ENCODE peak calls at places on chromosome 6, in five cellular contexts. A is A549, Y is HepG2, E is GM12878, Q is K562. H is an unnamed sample.

GRCh38 chr6:139027620-139028182 is 844 bp upstream of the ABRACL start:
- DNase-seq in A (no peak), Y (no peak), E (peak; percentile 36), Q (no peak), H (peak; percentile 82)

GRCh38 chr6:116210316-116210715 is 43.6 kb downstream of the TSPYL4 start:
- DNase-seq in A (no peak), Y (no peak), E (no peak), Q (no peak), H (no peak)

GRCh38 chr6:106077881-106078280 is 8.3 kb upstream of the PRDM1 start:
- DNase-seq in A (no peak), Y (no peak), E (no peak), Q (no peak), H (no peak)

GRCh38 chr6:53896237-53896636 is 101.4 kb downstream of the LRRC1 start:
- DNase-seq in A (no peak), Y (peak; percentile 35), E (no peak), Q (no peak), H (peak; percentile 24)

GRCh38 chr6:6960571-6961251 is 147.1 kb upstream of the RREB1 start:
- DNase-seq in A (no peak), Y (no peak), E (no peak), Q (no peak), H (no peak)

GRCh38 chr6:28711325-28711724 is 185.6 kb downstream of the GPX5 start:
- DNase-seq in A (no peak), Y (no peak), E (no peak), Q (no peak), H (no peak)

GRCh38 chr6:23003671-23004598 is 434.6 kb downstream of the HDGFL1 start:
- DNase-seq in A (no peak), Y (no peak), E (no peak), Q (no peak), H (no peak)

GRCh38 chr6:1917628-1918371 is 308.1 kb downstream of the FOXC1 start:
- DNase-seq in A (peak; percentile 15), Y (peak; percentile 44), E (no peak), Q (no peak), H (no peak)

GRCh38 chr6:28333599-28334018 is 2.3 kb downstream of the ZSCAN31 start:
- DNase-seq in A (no peak), Y (no peak), E (no peak), Q (no peak), H (no peak)

GRCh38 chr6:14968056-14968643 is 277.7 kb upstream of the JARID2 start:
- DNase-seq in A (no peak), Y (no peak), E (no peak), Q (no peak), H (no peak)

GRCh38 chr6:110708295-110708965 is 106.8 kb downstream of the CDK19 start:
- DNase-seq in A (no peak), Y (no peak), E (no peak), Q (no peak), H (peak; percentile 45)

GRCh38 chr6:56798163-56798562 is 155.5 kb upstream of the DST start:
- DNase-seq in A (no peak), Y (no peak), E (no peak), Q (no peak), H (no peak)

GRCh38 chr6:43235841-43236240 is 6.6 kb upstream of the DNPH1 start:
- DNase-seq in A (no peak), Y (no peak), E (no peak), Q (no peak), H (no peak)

GRCh38 chr6:152313542-152314482 is 323.4 kb downstream of the SYNE1 start:
- DNase-seq in A (no peak), Y (peak; percentile 89), E (no peak), Q (no peak), H (peak; percentile 12)

GRCh38 chr6:88368071-88368787 is 202.1 kb upstream of the CNR1 start:
- DNase-seq in A (no peak), Y (no peak), E (no peak), Q (no peak), H (no peak)

GRCh38 chr6:128807577-128807976 is 75.4 kb upstream of the LAMA2 start:
- DNase-seq in A (no peak), Y (peak; percentile 16), E (no peak), Q (no peak), H (peak; percentile 61)

GRCh38 chr6:38907264-38907663 is 141.3 kb upstream of the GLP1R start:
- DNase-seq in A (no peak), Y (peak; percentile 12), E (no peak), Q (no peak), H (no peak)

DNA sequence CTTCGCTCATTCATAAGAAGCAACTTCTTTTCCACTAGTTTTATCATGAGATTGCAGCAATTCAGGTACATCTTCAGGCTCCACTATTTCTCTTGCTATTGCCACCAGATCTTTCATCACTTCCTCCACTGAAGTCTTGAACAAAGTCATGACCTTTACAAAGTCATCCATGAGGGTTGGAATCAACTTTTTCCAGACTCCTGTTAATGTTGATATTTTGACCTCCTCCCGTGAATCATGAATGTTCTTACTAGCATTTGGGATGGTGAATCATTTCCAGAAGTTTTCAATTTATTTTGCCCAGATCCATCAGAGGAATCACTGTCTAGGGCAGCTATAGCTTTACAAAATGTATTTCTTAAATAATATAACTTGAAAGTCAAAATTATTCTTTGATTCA is 1.5 kb downstream of the CENPQ start:
- DNase-seq in A (no peak), Y (no peak), E (no peak), Q (no peak), H (no peak)
- TF ChIP-seq JUNB in A (no peak), Y (no peak), E (no peak), Q (no peak), H (no peak)

GRCh38 chr6:107495196-107495643 is 5.3 kb downstream of the SOBP start:
- DNase-seq in A (no peak), Y (no peak), E (no peak), Q (no peak), H (no peak)

GRCh38 chr6:107493158-107494057 is 3.5 kb downstream of the SOBP start:
- DNase-seq in A (no peak), Y (peak; percentile 98), E (no peak), Q (no peak), H (peak; percentile 59)

GRCh38 chr6:107491791-107492674 is 2.1 kb downstream of the SOBP start:
- DNase-seq in A (no peak), Y (peak; percentile 24), E (no peak), Q (no peak), H (no peak)

GRCh38 chr6:107496041-107496440 is 6.1 kb downstream of the SOBP start:
- DNase-seq in A (no peak), Y (no peak), E (no peak), Q (no peak), H (no peak)

DNA sequence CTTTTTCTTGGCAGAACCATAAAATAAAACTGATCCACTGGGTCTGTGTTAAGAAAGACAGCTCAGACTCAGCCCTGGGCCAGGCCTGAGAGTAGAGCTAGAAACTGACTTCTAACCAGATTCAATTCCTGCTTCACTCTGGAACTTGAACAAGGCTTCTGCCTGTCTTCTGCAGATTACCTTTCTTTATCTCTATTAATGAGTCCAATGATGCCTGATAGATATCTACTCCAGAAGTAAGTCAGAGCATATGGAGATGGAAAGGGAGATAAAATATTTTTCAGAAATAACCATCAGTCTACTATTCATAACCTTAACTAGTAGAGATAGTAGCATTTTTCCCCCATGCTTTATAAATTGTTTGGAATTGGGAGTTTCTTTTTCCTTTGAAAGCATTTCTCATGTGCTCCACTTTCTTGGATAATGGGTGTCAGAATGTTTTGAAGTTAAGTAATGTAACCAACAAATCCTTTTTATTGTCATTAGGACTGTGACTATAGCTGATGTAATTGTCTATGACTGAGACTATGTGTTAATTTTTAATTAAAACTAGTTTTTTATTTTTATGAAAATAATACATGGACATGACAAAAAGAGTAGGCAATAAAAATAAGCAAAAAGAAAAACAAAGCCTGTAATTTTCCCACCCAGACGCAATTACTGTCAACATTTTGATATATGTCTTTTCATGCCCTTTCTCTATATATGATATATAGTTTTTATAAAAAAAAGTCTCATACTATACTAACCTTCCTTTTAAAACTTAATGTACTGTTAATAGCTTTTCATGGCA is 7.2 kb downstream of the SOBP start:
- DNase-seq in A (no peak), Y (no peak), E (no peak), Q (no peak), H (no peak)
- H3K4me2 ChIP-seq in A (no peak overlapping the region), Y (no peak overlapping the region), E (no peak overlapping the region), Q (no peak overlapping the region), H (no peak overlapping the region)

DNA sequence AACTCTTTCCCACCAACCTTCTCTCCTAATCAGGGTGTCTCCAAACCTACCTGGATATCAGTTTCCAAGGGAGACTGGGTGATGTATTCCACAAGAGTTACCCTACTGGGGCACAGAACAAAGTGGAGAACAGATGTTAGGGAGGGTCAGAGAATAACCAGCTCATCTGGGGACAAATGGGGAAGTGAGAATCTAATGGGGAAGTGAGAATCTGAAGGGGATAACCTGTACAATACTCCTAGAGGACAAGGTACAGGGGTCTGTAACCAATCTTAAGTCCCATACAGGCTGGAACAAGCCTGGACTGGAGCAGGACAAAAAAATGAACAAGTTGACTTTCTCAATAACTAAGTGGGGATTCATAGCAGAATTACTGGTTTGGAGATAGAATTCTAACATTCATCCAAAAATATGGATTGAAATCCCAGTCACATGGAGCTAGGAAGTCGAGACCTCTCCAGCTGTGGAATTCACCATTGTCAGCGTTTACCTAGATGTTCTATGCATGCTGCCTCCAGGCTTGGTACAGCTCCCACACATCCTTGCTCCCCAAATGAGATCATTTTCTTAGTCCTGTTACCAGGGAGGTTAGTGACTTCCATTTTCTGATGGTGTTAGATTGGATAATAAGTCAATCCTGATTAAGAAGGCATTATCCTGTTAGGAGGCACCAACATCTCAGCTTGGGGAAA is 214.8 kb upstream of the MOCS1 start:
- DNase-seq in A (no peak), Y (no peak), E (peak; percentile 88), Q (no peak), H (no peak)
- TF ChIP-seq JUNB in A (no peak), Y (no peak), E (no peak), Q (no peak), H (no peak)

GRCh38 chr6:122005661-122006060 is 393.8 kb upstream of the HSF2 start:
- DNase-seq in A (no peak), Y (no peak), E (no peak), Q (no peak), H (no peak)
- H3K4me2 ChIP-seq in A (no peak overlapping the region), Y (no peak overlapping the region), E (no peak overlapping the region), Q (no peak overlapping the region), H (no peak overlapping the region)

GRCh38 chr6:87151786-87152527 is 3.4 kb upstream of the ZNF292 start:
- DNase-seq in A (no peak), Y (no peak), E (no peak), Q (no peak), H (peak; percentile 81)
- TF ChIP-seq JUNB in A (no peak), Y (no peak), E (no peak), Q (no peak), H (no peak)

GRCh38 chr6:169641461-169642085 is 60.3 kb downstream of the WDR27 start:
- DNase-seq in A (no peak), Y (no peak), E (no peak), Q (no peak), H (no peak)
- H3K4me2 ChIP-seq in A (no peak overlapping the region), Y (no peak overlapping the region), E (no peak overlapping the region), Q (no peak overlapping the region), H (no peak overlapping the region)

H was measured in GM23338.